ENCODE peak calls at places on chromosomes 2 and 18, in four cellular contexts. X is IMR-90, G is mesendoderm, D is H1. T is an unnamed sample.

GRCh38 chr2:73266061-73266891 is 18.0 kb downstream of the FBXO41 start:
- DNase-seq in X (peak), G (no peak), D (no peak), T (no peak)

GRCh38 chr2:64797881-64798590 is 144.3 kb upstream of the SERTAD2 start:
- DNase-seq in G (no peak), D (no peak), X (peak), T (no peak)

GRCh38 chr2:220134756-220135534 is 507.5 kb downstream of the SLC4A3 start:
- DNase-seq in D (peak), G (no peak), X (peak), T (no peak)

GRCh38 chr18:78618726-78619125 is 360.9 kb upstream of the SALL3 start:
- DNase-seq in G (no peak), X (no peak), D (no peak), T (no peak)

GRCh38 chr2:100193334-100193733 is 50.9 kb upstream of the AFF3 start:
- DNase-seq in G (peak), D (no peak), X (no peak), T (no peak)

GRCh38 chr2:171541202-171541884 is 19.1 kb downstream of the CYBRD1 start:
- DNase-seq in X (no peak), D (peak), G (peak), T (peak)

GRCh38 chr2:177622516-177622915 is 229.9 kb downstream of the AGPS start:
- DNase-seq in X (no peak), G (peak), D (no peak), T (peak)

GRCh38 chr18:31162419-31162793 is 250 bp downstream of the DSC1 start:
- DNase-seq in D (no peak), G (peak), X (no peak), T (no peak)

GRCh38 chr18:49028091-49028490 is 77.3 kb upstream of the SMAD7 start:
- DNase-seq in D (peak), X (no peak), G (no peak), T (no peak)

DNA sequence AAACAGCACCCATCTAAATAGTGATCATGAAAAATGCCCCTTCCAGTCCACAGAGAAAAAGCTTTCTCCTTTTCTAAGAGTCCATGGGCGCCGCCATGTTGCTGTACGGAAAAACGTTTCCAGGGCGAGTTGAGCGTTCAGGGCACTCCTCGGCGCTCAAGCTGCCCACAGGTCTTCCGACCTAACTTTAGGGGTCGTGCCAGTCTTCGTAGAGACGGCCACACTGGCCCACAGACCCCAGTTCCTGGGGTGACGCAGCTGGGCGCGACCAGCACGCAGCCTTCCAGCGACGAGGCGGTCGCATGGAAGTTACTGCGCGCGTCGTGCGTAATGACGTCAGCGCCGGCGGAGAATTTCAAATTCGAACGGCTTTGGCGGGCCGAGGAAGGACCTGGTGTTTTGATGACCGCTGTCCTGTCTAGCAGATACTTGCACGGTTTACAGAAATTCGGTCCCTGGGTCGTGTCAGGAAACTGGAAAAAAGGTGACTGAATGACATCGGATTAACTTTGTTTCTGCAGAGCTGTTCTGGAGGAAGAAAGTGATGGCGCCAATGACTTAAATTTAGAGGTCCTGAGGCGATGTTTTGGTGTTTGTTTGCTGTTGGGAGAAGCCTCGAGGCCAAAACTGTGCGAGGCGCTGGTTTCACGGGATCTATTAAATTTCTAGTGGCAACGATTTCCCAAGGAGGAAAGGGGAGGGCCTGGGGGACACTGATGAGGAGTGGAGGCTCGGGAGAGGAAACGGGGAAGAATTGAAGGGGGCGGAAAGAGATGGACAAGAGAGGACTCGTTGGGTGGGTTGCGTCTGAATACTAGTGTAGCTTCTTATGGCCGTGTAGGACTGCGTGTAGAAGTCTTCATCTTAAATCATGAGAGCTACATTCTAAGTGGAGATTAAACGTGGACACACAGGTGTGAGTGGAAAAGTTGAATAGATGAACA is at the start of the genes METTL4 and NDC80:
- DNase-seq in D (peak), G (peak), X (peak), T (peak)
- H2BK120ac ChIP-seq in D (peak), G (no peak), X (peak), T (peak)

GRCh38 chr2:236641051-236641450 is 71.4 kb downstream of the ACKR3 start:
- DNase-seq in G (no peak), D (no peak), X (no peak), T (no peak)
- H2BK15ac ChIP-seq in G (no peak), D (no peak), X (peak), T (no peak)

GRCh38 chr2:137865954-137866540 is 98.2 kb upstream of the HNMT start:
- DNase-seq in D (peak), G (peak), X (peak), T (peak)

GRCh38 chr2:137857871-137858270 is 106.4 kb upstream of the HNMT start:
- DNase-seq in X (no peak), G (peak), D (no peak), T (peak)

GRCh38 chr2:137862651-137863050 is 101.6 kb upstream of the HNMT start:
- DNase-seq in X (no peak), G (peak), D (no peak), T (no peak)
- H3K56ac ChIP-seq in X (no peak), G (no peak), D (no peak), T (no peak)

GRCh38 chr2:237299897-237300296 is 114.1 kb downstream of the COL6A3 start:
- DNase-seq in X (peak), G (no peak), D (no peak), T (no peak)
- H2BK120ac ChIP-seq in X (peak), G (no peak), D (no peak), T (no peak)

GRCh38 chr2:231052494-231053451 is 3.9 kb upstream of the PSMD1 start:
- DNase-seq in X (peak), D (peak), G (peak), T (peak)
- H2BK15ac ChIP-seq in X (no peak), D (peak), G (no peak), T (no peak)

DNA sequence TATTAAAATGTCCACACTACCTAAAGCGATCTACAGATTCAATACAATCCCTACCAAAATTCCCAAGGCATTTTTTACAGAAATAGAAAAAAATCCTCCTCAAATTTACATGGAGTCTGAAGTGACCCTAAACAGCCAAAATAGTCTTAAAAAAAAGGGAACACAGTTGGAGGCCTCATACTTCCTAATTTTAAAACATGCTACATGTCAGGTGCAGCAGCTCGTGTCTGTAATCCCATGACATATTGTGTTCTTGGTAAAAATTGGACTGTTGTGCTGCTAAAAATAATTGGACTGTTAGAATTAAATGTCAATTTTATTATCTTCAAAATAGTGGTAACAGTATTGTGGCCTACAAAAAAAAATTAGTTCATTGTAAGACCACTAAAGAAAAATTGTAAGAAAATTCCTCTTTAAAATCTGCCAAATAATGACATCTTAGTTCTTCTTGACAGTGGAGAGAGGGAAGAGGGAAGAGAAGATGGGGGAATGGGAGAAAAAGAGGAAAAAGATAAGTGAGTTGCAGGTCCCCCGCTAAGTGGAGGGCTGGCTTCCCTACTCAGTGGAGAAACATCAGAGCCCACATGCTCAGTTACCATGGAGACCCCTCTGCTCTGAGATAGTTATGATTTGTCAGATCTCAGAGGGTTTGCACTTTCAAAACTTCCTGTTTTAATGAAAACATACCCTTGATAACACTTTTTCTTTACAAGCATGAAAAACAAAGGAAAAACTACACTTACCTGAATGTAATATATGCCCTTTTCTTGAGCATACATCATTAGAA is 46.5 kb downstream of the UNC50 start:
- DNase-seq in G (no peak), X (no peak), D (no peak), T (no peak)
- H3K56ac ChIP-seq in G (no peak), X (no peak), D (no peak), T (no peak)

GRCh38 chr2:36708119-36708741 is 11.7 kb downstream of the VIT start:
- DNase-seq in G (no peak), X (peak), D (peak), T (no peak)

GRCh38 chr2:36706021-36706328 is 9.5 kb downstream of the VIT start:
- DNase-seq in X (no peak), G (no peak), D (no peak), T (no peak)

GRCh38 chr2:36706451-36706850 is 9.9 kb downstream of the VIT start:
- DNase-seq in X (no peak), D (no peak), G (no peak), T (no peak)

GRCh38 chr2:36705326-36706020 is 9.0 kb downstream of the VIT start:
- DNase-seq in G (no peak), X (no peak), D (no peak), T (no peak)

GRCh38 chr2:36707050-36707449 is 10.5 kb downstream of the VIT start:
- DNase-seq in G (no peak), D (no peak), X (peak), T (no peak)
- H2BK120ac ChIP-seq in G (no peak), D (no peak), X (no peak), T (no peak)

GRCh38 chr2:130849896-130850787 is 13.4 kb downstream of the ARHGEF4 start:
- DNase-seq in G (no peak), X (no peak), D (no peak), T (no peak)
- H2BK15ac ChIP-seq in G (no peak), X (no peak), D (no peak), T (no peak)

DNA sequence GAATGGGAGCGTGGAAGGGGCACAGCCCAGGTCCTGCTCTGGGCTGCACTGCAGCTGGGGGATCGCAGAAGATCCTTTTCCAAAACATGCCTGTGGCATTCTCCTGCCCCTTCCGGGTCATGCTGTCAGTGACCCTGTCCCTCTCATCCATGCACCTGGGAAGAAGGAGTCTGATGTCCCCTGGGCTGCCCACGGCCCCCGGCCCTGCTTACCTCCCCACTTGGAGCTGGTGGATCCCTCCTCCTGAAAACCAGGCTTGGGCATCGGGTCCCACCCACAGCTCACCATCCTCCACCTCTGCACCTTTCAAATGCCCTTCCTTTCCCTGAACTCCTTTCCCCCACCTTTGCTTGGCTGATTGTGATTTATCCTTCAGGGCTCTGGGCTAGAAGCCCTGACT is 11.8 kb downstream of the INHBB start:
- DNase-seq in G (no peak), D (no peak), X (no peak), T (no peak)
- H3K56ac ChIP-seq in G (no peak), D (no peak), X (no peak), T (no peak)

DNA sequence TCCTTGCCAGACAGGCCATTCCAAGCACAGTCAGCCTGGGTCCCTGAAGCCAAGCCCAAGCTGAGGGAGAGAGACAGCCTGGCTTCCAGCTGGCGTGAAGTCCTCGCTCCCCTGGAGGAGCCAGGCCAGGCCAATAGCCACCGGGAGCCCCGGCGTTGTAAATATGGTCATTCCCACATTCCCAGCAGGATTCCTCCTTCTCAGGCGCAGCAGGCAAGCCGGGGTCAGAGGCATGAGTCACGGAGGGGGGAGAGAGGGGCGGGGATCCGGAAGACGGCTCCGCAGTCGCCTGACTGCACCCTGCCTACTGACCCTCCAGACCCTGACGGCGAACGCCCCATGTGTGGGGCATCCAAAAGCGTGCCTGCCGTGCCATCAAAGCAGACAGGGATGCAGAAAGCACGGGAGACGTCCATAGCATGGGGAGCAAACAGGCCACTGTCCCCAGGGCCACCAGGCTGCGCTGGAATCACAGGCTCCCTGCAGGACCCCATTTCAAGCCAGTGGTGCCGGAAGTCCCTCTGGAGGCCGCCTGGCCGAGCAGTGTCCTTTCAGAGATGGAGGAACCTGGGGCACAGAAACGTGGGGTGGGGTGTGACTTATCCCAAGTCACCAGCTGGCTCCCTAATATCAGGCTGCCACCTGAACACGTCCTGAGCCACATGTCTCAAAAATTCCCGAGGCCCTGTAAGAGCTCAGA is 48.2 kb downstream of the TWIST2 start:
- DNase-seq in D (no peak), X (peak), G (peak), T (peak)
- H2BK120ac ChIP-seq in D (no peak), X (peak), G (no peak), T (no peak)